ENCODE peak calls at places on chromosomes 1 and 21, in eight cellular contexts. One of them, this sample, is unnamed.

GRCh38 chr21:43854773-43855633 is 10.0 kb upstream of the AGPAT3 start:
- DNase-seq in T-cell: no peak
- DNase-seq in stimulated activated CD4-positive, alpha-beta T cell treated with anti-CD3 and anti-CD28 coated beads, Interleukin-12 subunit alpha, Interleukin-12 subunit beta, amount 100 ng/mL, for 24 hours: no peak
- DNase-seq in H7: peak; percentile 42
- DNase-seq in CD4-positive, alpha-beta memory T cell: no peak
- DNase-seq in effector memory CD4-positive, alpha-beta T cell: no peak
- DNase-seq in activated CD4-positive, alpha-beta T cell treated with anti-CD3 and anti-CD28 coated beads, Interleukin-2, amount 50 U/mL, for 1 hour: no peak
- DNase-seq in fibroblast of pulmonary artery: no peak
- DNase-seq in this sample: no peak

GRCh38 chr1:41534181-41535076 is 49.9 kb upstream of the EDN2 start:
- DNase-seq in T-cell: no peak
- DNase-seq in stimulated activated CD4-positive, alpha-beta T cell treated with anti-CD3 and anti-CD28 coated beads, Interleukin-12 subunit alpha, Interleukin-12 subunit beta, amount 100 ng/mL, for 24 hours: no peak
- DNase-seq in H7: no peak
- DNase-seq in CD4-positive, alpha-beta memory T cell: no peak
- DNase-seq in effector memory CD4-positive, alpha-beta T cell: no peak
- DNase-seq in activated CD4-positive, alpha-beta T cell treated with anti-CD3 and anti-CD28 coated beads, Interleukin-2, amount 50 U/mL, for 1 hour: no peak
- DNase-seq in fibroblast of pulmonary artery: no peak
- DNase-seq in this sample: no peak

GRCh38 chr1:28971980-28972771 is 57.8 kb downstream of the EPB41 start:
- DNase-seq in T-cell: no peak
- DNase-seq in stimulated activated CD4-positive, alpha-beta T cell treated with anti-CD3 and anti-CD28 coated beads, Interleukin-12 subunit alpha, Interleukin-12 subunit beta, amount 100 ng/mL, for 24 hours: no peak
- DNase-seq in H7: no peak
- DNase-seq in CD4-positive, alpha-beta memory T cell: no peak
- DNase-seq in effector memory CD4-positive, alpha-beta T cell: no peak
- DNase-seq in activated CD4-positive, alpha-beta T cell treated with anti-CD3 and anti-CD28 coated beads, Interleukin-2, amount 50 U/mL, for 1 hour: no peak
- DNase-seq in fibroblast of pulmonary artery: peak; percentile 70
- DNase-seq in this sample: peak; percentile 20

GRCh38 chr1:19123837-19124236 is 86.2 kb downstream of the UBR4 start:
- DNase-seq in T-cell: peak; percentile 19
- DNase-seq in stimulated activated CD4-positive, alpha-beta T cell treated with anti-CD3 and anti-CD28 coated beads, Interleukin-12 subunit alpha, Interleukin-12 subunit beta, amount 100 ng/mL, for 24 hours: no peak
- DNase-seq in H7: no peak
- DNase-seq in CD4-positive, alpha-beta memory T cell: peak; percentile 19
- DNase-seq in effector memory CD4-positive, alpha-beta T cell: no peak
- DNase-seq in activated CD4-positive, alpha-beta T cell treated with anti-CD3 and anti-CD28 coated beads, Interleukin-2, amount 50 U/mL, for 1 hour: peak; percentile 4
- DNase-seq in fibroblast of pulmonary artery: peak; percentile 10
- DNase-seq in this sample: peak; percentile 6

GRCh38 chr1:176919386-176920378 is 244.8 kb downstream of the ASTN1 start:
- DNase-seq in T-cell: no peak
- DNase-seq in stimulated activated CD4-positive, alpha-beta T cell treated with anti-CD3 and anti-CD28 coated beads, Interleukin-12 subunit alpha, Interleukin-12 subunit beta, amount 100 ng/mL, for 24 hours: no peak
- DNase-seq in H7: no peak
- DNase-seq in CD4-positive, alpha-beta memory T cell: no peak
- DNase-seq in effector memory CD4-positive, alpha-beta T cell: no peak
- DNase-seq in activated CD4-positive, alpha-beta T cell treated with anti-CD3 and anti-CD28 coated beads, Interleukin-2, amount 50 U/mL, for 1 hour: no peak
- DNase-seq in fibroblast of pulmonary artery: no peak
- DNase-seq in this sample: no peak

GRCh38 chr21:45142469-45142868 is 68.1 kb downstream of the ADARB1 start:
- DNase-seq in T-cell: no peak
- DNase-seq in stimulated activated CD4-positive, alpha-beta T cell treated with anti-CD3 and anti-CD28 coated beads, Interleukin-12 subunit alpha, Interleukin-12 subunit beta, amount 100 ng/mL, for 24 hours: no peak
- DNase-seq in H7: no peak
- DNase-seq in CD4-positive, alpha-beta memory T cell: no peak
- DNase-seq in effector memory CD4-positive, alpha-beta T cell: no peak
- DNase-seq in activated CD4-positive, alpha-beta T cell treated with anti-CD3 and anti-CD28 coated beads, Interleukin-2, amount 50 U/mL, for 1 hour: no peak
- DNase-seq in fibroblast of pulmonary artery: peak; percentile 64
- DNase-seq in this sample: no peak

GRCh38 chr1:38608202-38608864 is 251.2 kb downstream of the RRAGC start:
- DNase-seq in T-cell: no peak
- DNase-seq in stimulated activated CD4-positive, alpha-beta T cell treated with anti-CD3 and anti-CD28 coated beads, Interleukin-12 subunit alpha, Interleukin-12 subunit beta, amount 100 ng/mL, for 24 hours: no peak
- DNase-seq in H7: peak; percentile 91
- DNase-seq in CD4-positive, alpha-beta memory T cell: no peak
- DNase-seq in effector memory CD4-positive, alpha-beta T cell: no peak
- DNase-seq in activated CD4-positive, alpha-beta T cell treated with anti-CD3 and anti-CD28 coated beads, Interleukin-2, amount 50 U/mL, for 1 hour: peak; percentile 7
- DNase-seq in fibroblast of pulmonary artery: peak; percentile 8
- DNase-seq in this sample: peak; percentile 12

GRCh38 chr1:22108343-22109135 is 34.4 kb downstream of the WNT4 start:
- DNase-seq in T-cell: no peak
- DNase-seq in stimulated activated CD4-positive, alpha-beta T cell treated with anti-CD3 and anti-CD28 coated beads, Interleukin-12 subunit alpha, Interleukin-12 subunit beta, amount 100 ng/mL, for 24 hours: no peak
- DNase-seq in H7: no peak
- DNase-seq in CD4-positive, alpha-beta memory T cell: no peak
- DNase-seq in effector memory CD4-positive, alpha-beta T cell: no peak
- DNase-seq in activated CD4-positive, alpha-beta T cell treated with anti-CD3 and anti-CD28 coated beads, Interleukin-2, amount 50 U/mL, for 1 hour: no peak
- DNase-seq in fibroblast of pulmonary artery: peak; percentile 24
- DNase-seq in this sample: no peak

This sample was measured in activated naive CD4-positive, alpha-beta T cell treated with Interleukin-2 at 50 U/mL for 16 hours.